ENCODE peak calls at places on chromosomes 16 and 17, in ten cellular contexts. I is small intestine, L is right atrium auricular region, K is tibial nerve, A is fibroblast of villous mesenchyme, W is testis, O is body of pancreas, E is brain microvascular endothelial cell, N is Caco-2, V is BJ. F is an unnamed sample.

GRCh38 chr16:57752581-57753447 is 17.2 kb downstream of the KATNB1 start:
- DNase-seq in I (no peak), L (no peak), K (no peak), A (no peak), W (no peak), O (no peak), E (no peak), N (peak), V (no peak), F (no peak)

GRCh38 chr17:55301521-55302406 is 37.0 kb downstream of the HLF start:
- DNase-seq in I (peak), L (no peak), K (no peak), A (peak), W (peak), O (peak), E (no peak), N (no peak), V (no peak), F (no peak)

GRCh38 chr16:19980866-19981265 is 92.8 kb downstream of the GPR139 start:
- DNase-seq in I (peak), L (no peak), K (no peak), A (no peak), W (peak), O (peak), E (no peak), N (no peak), V (no peak), F (no peak)

GRCh38 chr16:85960486-85961046 is 61.6 kb downstream of the IRF8 start:
- DNase-seq in I (no peak), L (no peak), K (no peak), A (no peak), W (no peak), O (no peak), E (no peak), N (no peak), V (no peak), F (no peak)

GRCh38 chr16:28987170-28987853 is 2.5 kb downstream of the LAT start:
- DNase-seq in I (no peak), L (no peak), K (no peak), A (no peak), W (no peak), O (no peak), E (no peak), N (no peak), V (no peak), F (no peak)

GRCh38 chr17:45018514-45019176 is 32.8 kb downstream of the DCAKD start:
- DNase-seq in I (no peak), L (no peak), K (no peak), A (no peak), W (no peak), O (peak), E (no peak), N (peak), V (no peak), F (no peak)

GRCh38 chr17:47218896-47219430 is 9.8 kb downstream of the MYL4 start:
- DNase-seq in I (no peak), L (no peak), K (no peak), A (no peak), W (peak), O (no peak), E (no peak), N (no peak), V (no peak), F (no peak)

GRCh38 chr16:77541131-77541530 is 106.3 kb upstream of the ADAMTS18 start:
- DNase-seq in I (no peak), L (no peak), K (no peak), A (no peak), W (no peak), O (no peak), E (no peak), N (no peak), V (no peak), F (no peak)

GRCh38 chr16:19857593-19857992 is 27.1 kb downstream of the GPRC5B start:
- DNase-seq in I (no peak), L (no peak), K (no peak), A (no peak), W (no peak), O (no peak), E (no peak), N (no peak), V (no peak), F (no peak)

GRCh38 chr17:48753794-48754499 is 25.4 kb upstream of the HOXB13 start:
- DNase-seq in I (no peak), L (no peak), K (no peak), A (no peak), W (no peak), O (no peak), E (no peak), N (no peak), V (no peak), F (no peak)

GRCh38 chr17:37490022-37490587 is 414 bp downstream of the DUSP14 start:
- DNase-seq in I (peak), L (no peak), K (peak), A (peak), W (peak), O (peak), E (peak), N (peak), V (peak), F (peak)

GRCh38 chr17:80819422-80820164 is 172.0 kb upstream of the CHMP6 start:
- DNase-seq in I (no peak), L (no peak), K (no peak), A (no peak), W (no peak), O (no peak), E (no peak), N (no peak), V (no peak), F (no peak)

GRCh38 chr17:78179372-78179771 is 7.5 kb downstream of the TK1 start:
- DNase-seq in I (no peak), L (no peak), K (no peak), A (peak), W (no peak), O (peak), E (peak), N (no peak), V (no peak), F (peak)

GRCh38 chr16:11355862-11356261 is 10.6 kb downstream of the RMI2 start:
- DNase-seq in I (no peak), L (no peak), K (no peak), A (no peak), W (no peak), O (no peak), E (no peak), N (no peak), V (no peak), F (no peak)
- H3K4me3 ChIP-seq in I (no peak), L (no peak), K (no peak), A (no peak), W (no peak), O (no peak), E (no peak), N (no peak), V (no peak), F (no peak)

GRCh38 chr16:75497558-75497957 is 2.3 kb upstream of the CHST6 start:
- DNase-seq in I (no peak), L (no peak), K (no peak), A (no peak), W (no peak), O (peak), E (no peak), N (no peak), V (no peak), F (no peak)

GRCh38 chr16:75494696-75495601 is at the start of gene CHST6:
- DNase-seq in I (peak), L (no peak), K (no peak), A (no peak), W (peak), O (peak), E (peak), N (peak), V (no peak), F (no peak)

GRCh38 chr16:75496546-75496945 is 1.3 kb upstream of the CHST6 start:
- DNase-seq in I (no peak), L (no peak), K (no peak), A (no peak), W (no peak), O (no peak), E (no peak), N (no peak), V (no peak), F (no peak)

GRCh38 chr16:75491876-75492275 is 3.4 kb downstream of the CHST6 start:
- DNase-seq in I (peak), L (no peak), K (no peak), A (no peak), W (no peak), O (no peak), E (no peak), N (peak), V (no peak), F (no peak)

DNA sequence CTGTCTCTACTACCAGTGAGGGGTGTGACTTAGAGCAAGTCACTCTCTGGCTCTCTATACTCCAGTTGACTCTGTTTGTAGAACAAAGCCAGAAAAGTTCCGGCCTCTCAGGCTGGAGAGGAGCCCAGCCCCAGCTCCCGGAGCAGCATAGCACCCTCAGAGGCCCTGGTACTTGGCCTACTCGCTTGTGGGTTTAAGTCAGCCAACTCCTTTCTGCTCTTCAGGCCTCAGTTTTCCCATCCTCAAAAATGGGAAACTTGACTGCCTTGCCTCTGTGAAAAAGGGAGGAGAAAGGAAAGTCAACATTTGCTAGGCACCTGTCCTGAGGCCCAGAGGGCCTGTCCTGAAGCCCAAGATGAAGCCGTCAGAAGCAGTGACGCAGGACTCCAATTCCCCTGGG is 1.1 kb downstream of the CHST6 start:
- DNase-seq in I (no peak), L (no peak), K (no peak), A (no peak), W (no peak), O (no peak), E (no peak), N (no peak), V (no peak), F (no peak)
- H3K4me3 ChIP-seq in I (no peak), L (peak), K (peak), A (no peak), W (peak), O (no peak), E (peak), N (peak), V (no peak), F (peak)

GRCh38 chr16:67183627-67184452 is at the start of gene MATCAP1:
- DNase-seq in I (peak), L (peak), K (peak), A (peak), W (peak), O (peak), E (peak), N (peak), V (peak), F (peak)
- H3K4me3 ChIP-seq in I (peak), L (peak), K (peak), A (peak), W (peak), O (peak), E (peak), N (peak), V (peak), F (peak)

GRCh38 chr17:68195667-68196393 is 52.0 kb upstream of the AMZ2 start:
- DNase-seq in I (no peak), L (no peak), K (no peak), A (no peak), W (no peak), O (no peak), E (no peak), N (peak), V (no peak), F (no peak)
- H3K4me3 ChIP-seq in I (peak), L (peak), K (peak), A (no peak), W (peak), O (no peak), E (no peak), N (peak), V (no peak), F (peak)

GRCh38 chr17:29617481-29618271 is 5.0 kb downstream of the CORO6 start:
- DNase-seq in I (peak), L (no peak), K (peak), A (peak), W (peak), O (peak), E (peak), N (peak), V (no peak), F (peak)
- H3K4me3 ChIP-seq in I (peak), L (peak), K (peak), A (peak), W (peak), O (no peak), E (peak), N (peak), V (no peak), F (peak)

GRCh38 chr17:40561294-40561870 is 3.9 kb downstream of the CCR7 start:
- DNase-seq in I (no peak), L (no peak), K (no peak), A (no peak), W (no peak), O (no peak), E (no peak), N (no peak), V (no peak), F (no peak)

GRCh38 chr17:40561871-40562611 is 3.2 kb downstream of the CCR7 start:
- DNase-seq in I (no peak), L (no peak), K (no peak), A (no peak), W (no peak), O (no peak), E (no peak), N (no peak), V (no peak), F (no peak)

GRCh38 chr17:40559954-40560591 is 5.2 kb downstream of the CCR7 start:
- DNase-seq in I (peak), L (peak), K (peak), A (peak), W (peak), O (peak), E (peak), N (peak), V (peak), F (peak)

GRCh38 chr17:40559016-40559853 is 6.0 kb downstream of the CCR7 start:
- DNase-seq in I (no peak), L (no peak), K (no peak), A (peak), W (peak), O (no peak), E (no peak), N (no peak), V (no peak), F (no peak)

DNA sequence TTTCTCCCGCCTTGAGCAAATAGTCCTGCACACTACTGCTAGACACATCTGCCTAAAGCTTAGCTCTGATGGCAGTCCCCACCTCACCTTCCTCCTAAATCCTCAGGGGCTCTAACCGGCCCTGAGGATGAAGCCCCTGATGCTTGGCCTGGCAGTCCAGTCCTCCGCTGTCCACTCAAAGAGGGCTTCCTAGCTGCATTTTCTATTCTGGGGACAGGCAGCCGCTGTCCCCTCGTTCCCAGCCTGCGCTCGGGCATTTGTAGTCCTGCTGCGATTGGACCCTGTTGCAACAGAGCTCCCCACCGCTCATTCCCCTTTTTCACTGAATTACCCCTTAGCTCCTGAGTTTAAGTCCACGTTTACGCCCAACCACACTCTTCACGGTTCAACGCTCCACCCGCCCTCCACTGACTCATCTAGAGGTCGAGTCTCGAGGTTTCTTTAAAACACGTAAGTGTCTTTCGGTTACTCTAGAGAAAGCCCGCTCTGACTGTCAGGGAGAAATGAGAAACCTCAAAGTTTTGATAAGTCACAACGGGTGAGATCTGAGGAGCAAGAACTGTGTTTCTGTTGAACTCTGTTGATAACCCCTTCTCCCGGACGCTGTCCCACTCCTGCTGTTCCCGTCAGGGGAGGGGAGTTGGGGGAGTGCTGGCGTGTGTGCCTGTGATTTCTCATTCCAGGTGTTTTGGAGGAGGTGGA is 4.5 kb downstream of the CCR7 start:
- DNase-seq in I (peak), L (no peak), K (no peak), A (peak), W (no peak), O (no peak), E (peak), N (no peak), V (no peak), F (no peak)
- H3K4me3 ChIP-seq in I (peak), L (no peak), K (peak), A (peak), W (peak), O (no peak), E (peak), N (no peak), V (no peak), F (no peak)

GRCh38 chr17:73867056-73867455 is 222.8 kb upstream of the SDK2 start:
- DNase-seq in I (no peak), L (no peak), K (no peak), A (no peak), W (no peak), O (no peak), E (no peak), N (no peak), V (no peak), F (no peak)
- H3K4me3 ChIP-seq in I (no peak), L (no peak), K (no peak), A (no peak), W (no peak), O (no peak), E (no peak), N (no peak), V (no peak), F (no peak)